ENCODE peak calls at places on chromosomes 6 and 20, in eight cellular contexts. I, R, Z, E, Y, M, U and V are unnamed samples.
A peak's percentile ranks its signal among the peaks of the same experiment; 100 is the strongest.

GRCh38 chr6:83853178-83853967 is at the start of gene RIPPLY2:
- DNase-seq in R (peak; percentile 63), M (no peak), E (peak; percentile 78), I (no peak), Y (peak; percentile 33), U (peak; percentile 81), Z (no peak), V (no peak)

GRCh38 chr6:160871320-160871719 is 120.2 kb upstream of the MAP3K4 start:
- DNase-seq in M (no peak), U (no peak), E (no peak), R (no peak), Z (no peak), Y (no peak), I (no peak), V (no peak)

GRCh38 chr6:17705428-17705777 is 1.3 kb downstream of the NUP153 start:
- DNase-seq in U (no peak), Y (peak; percentile 51), M (peak; percentile 21), E (no peak), R (peak; percentile 84), Z (peak; percentile 35), I (peak; percentile 70), V (no peak)

GRCh38 chr6:5899216-5900045 is 107.3 kb downstream of the NRN1 start:
- DNase-seq in Y (no peak), R (no peak), E (no peak), I (no peak), Z (no peak), U (no peak), M (no peak), V (no peak)

GRCh38 chr6:148716811-148717210 is 30.0 kb upstream of the UST start:
- DNase-seq in Y (no peak), U (no peak), E (no peak), Z (no peak), M (no peak), R (peak; percentile 71), I (no peak), V (no peak)

GRCh38 chr6:163745566-163746400 is 331.3 kb downstream of the QKI start:
- DNase-seq in I (peak; percentile 98), R (peak; percentile 79), M (no peak), Y (peak; percentile 81), E (no peak), U (no peak), Z (peak; percentile 31), V (peak; percentile 52)

GRCh38 chr20:39282619-39283092 is 320.5 kb downstream of the DHX35 start:
- DNase-seq in Y (no peak), M (no peak), I (no peak), U (peak; percentile 86), Z (no peak), R (no peak), E (no peak), V (no peak)

GRCh38 chr20:33211817-33212424 is 5.2 kb upstream of the BPIFA3 start:
- DNase-seq in R (peak; percentile 58), M (peak; percentile 61), Z (no peak), U (peak; percentile 93), Y (peak; percentile 88), I (peak; percentile 34), E (no peak), V (peak; percentile 29)

DNA sequence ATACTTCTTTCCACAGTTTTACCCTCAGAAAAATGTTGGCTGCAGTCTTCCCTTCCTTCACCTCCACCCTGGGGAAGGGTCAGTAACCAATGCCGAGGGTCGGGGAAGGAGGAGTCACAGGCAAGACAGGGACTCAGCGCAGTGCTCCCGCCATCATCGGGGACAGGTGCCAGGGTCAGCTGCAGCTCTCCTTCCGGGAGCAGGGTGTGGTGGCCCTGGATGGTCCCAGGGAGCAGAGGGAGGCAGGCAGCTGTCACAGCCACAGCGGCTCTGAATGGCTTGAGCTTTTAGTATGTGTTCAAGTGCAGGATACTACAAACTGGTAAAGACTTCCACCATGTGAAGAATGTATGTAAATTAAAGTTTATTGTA is 26.0 kb upstream of the PI16 start:
- DNase-seq in Y (no peak), Z (peak; percentile 48), M (no peak), E (no peak), R (no peak), I (no peak), U (no peak), V (no peak)
- H3K27ac ChIP-seq in Y (peak overlapping the region; percentile 30), Z (peak overlapping the region; percentile 84), M (no peak overlapping the region), E (no peak overlapping the region), R (no peak overlapping the region), I (no peak overlapping the region), U (no peak overlapping the region), V (no peak overlapping the region)

GRCh38 chr6:866316-866715 is 173.4 kb upstream of the EXOC2 start:
- DNase-seq in Y (no peak), E (no peak), U (no peak), M (no peak), Z (no peak), I (no peak), R (no peak), V (no peak)
- H3K27ac ChIP-seq in Y (no peak overlapping the region), E (no peak overlapping the region), U (no peak overlapping the region), M (no peak overlapping the region), Z (no peak overlapping the region), I (no peak overlapping the region), R (no peak overlapping the region), V (no peak overlapping the region)

GRCh38 chr6:157925771-157926170 is 55.9 kb upstream of the SYNJ2 start:
- DNase-seq in Z (no peak), E (no peak), U (peak; percentile 28), R (no peak), M (no peak), Y (no peak), I (no peak), V (no peak)

GRCh38 chr6:157921685-157922367 is 59.8 kb upstream of the SYNJ2 start:
- DNase-seq in U (no peak), I (no peak), M (no peak), Y (no peak), R (peak; percentile 42), E (no peak), Z (peak; percentile 31), V (no peak)
- H3K27ac ChIP-seq in U (no peak overlapping the region), I (no peak overlapping the region), M (no peak overlapping the region), Y (no peak overlapping the region), R (no peak overlapping the region), E (no peak overlapping the region), Z (no peak overlapping the region), V (no peak overlapping the region)

GRCh38 chr6:129906515-129907077 is 45.5 kb upstream of the TMEM244 start:
- DNase-seq in M (no peak), Y (no peak), R (no peak), U (no peak), I (no peak), E (no peak), Z (no peak), V (no peak)
- H3K27ac ChIP-seq in M (no peak overlapping the region), Y (no peak overlapping the region), R (no peak overlapping the region), U (no peak overlapping the region), I (no peak overlapping the region), E (no peak overlapping the region), Z (no peak overlapping the region), V (no peak overlapping the region)

DNA sequence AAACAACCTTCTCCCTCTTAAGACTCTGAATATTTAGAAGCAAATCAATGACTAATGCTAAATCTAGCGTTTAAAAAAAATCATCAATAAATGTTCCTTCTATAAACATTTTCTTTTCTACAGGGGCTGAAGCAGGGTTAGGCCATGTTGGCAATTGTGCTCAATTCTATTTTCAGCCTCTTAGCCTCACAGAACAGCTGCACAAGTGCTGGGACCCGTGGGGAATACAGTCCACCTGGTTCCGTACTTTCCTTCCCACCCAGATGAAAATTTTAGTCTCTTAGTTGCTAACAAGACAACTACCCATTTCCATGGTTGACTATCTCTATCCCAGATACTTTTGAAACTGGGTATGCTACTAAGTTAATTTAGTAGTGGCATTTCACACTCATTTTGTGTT is 138.6 kb downstream of the RPS12 start:
- DNase-seq in M (no peak), Z (no peak), E (no peak), U (no peak), Y (no peak), I (no peak), R (no peak), V (no peak)
- H3K27ac ChIP-seq in M (no peak overlapping the region), Z (peak overlapping the region; percentile 12), E (no peak overlapping the region), U (no peak overlapping the region), Y (no peak overlapping the region), I (no peak overlapping the region), R (no peak overlapping the region), V (no peak overlapping the region)

GRCh38 chr6:156949376-156949775 is 172.2 kb downstream of the ARID1B start:
- DNase-seq in U (no peak), Z (no peak), M (peak; percentile 43), Y (peak; percentile 23), I (peak; percentile 76), R (peak; percentile 64), E (no peak), V (peak; percentile 53)
- H3K27ac ChIP-seq in U (peak overlapping the region; percentile 7), Z (peak overlapping the region; percentile 75), M (peak overlapping the region; percentile 28), Y (peak overlapping the region; percentile 65), I (peak overlapping the region; percentile 60), R (no peak overlapping the region), E (peak overlapping the region; percentile 1), V (peak overlapping the region; percentile 80)